ENCODE peak calls at places on chromosomes 16 and 17, in six cellular contexts. A, D, W, S, B and H are unnamed samples.

GRCh38 chr17:50271173-50271750 is 3.0 kb upstream of the TMEM92 start:
- DNase-seq in S (no peak), A (no peak), W (no peak), D (peak; percentile 26), B (no peak), H (no peak)

GRCh38 chr17:7673239-7673638 is 14.1 kb downstream of the TP53 start:
- DNase-seq in W (no peak), A (no peak), S (peak; percentile 3), B (peak; percentile 27), D (peak; percentile 89), H (no peak)

GRCh38 chr17:78673395-78673794 is 96.2 kb upstream of the DNAH17 start:
- DNase-seq in B (no peak), D (no peak), S (no peak), W (no peak), A (no peak), H (no peak)

GRCh38 chr16:15055141-15056053 is 477 bp downstream of the NTAN1 start:
- DNase-seq in S (no peak), A (peak; percentile 26), D (peak; percentile 85), B (peak; percentile 34), W (no peak), H (peak; percentile 52)

GRCh38 chr16:78660795-78661194 is 561.3 kb downstream of the WWOX start:
- DNase-seq in D (no peak), A (no peak), S (no peak), W (no peak), B (no peak), H (no peak)

GRCh38 chr16:79519448-79519847 is 81.1 kb downstream of the MAF start:
- DNase-seq in D (no peak), A (no peak), W (no peak), S (no peak), B (no peak), H (no peak)

GRCh38 chr17:2120550-2121335 is 65.8 kb downstream of the HIC1 start:
- DNase-seq in W (no peak), B (no peak), A (no peak), S (no peak), D (no peak), H (no peak)

GRCh38 chr16:8634991-8635736 is 13.7 kb downstream of the METTL22 start:
- DNase-seq in S (no peak), D (peak; percentile 68), A (peak; percentile 61), W (no peak), B (peak; percentile 66), H (no peak)

GRCh38 chr16:13957197-13958078 is 37.5 kb downstream of the ERCC4 start:
- DNase-seq in A (peak; percentile 32), B (peak; percentile 94), D (no peak), S (peak; percentile 56), W (peak; percentile 86), H (peak; percentile 91)

GRCh38 chr17:48841395-48841831 is 10.6 kb downstream of the CALCOCO2 start:
- DNase-seq in D (no peak), S (peak; percentile 83), W (no peak), B (no peak), A (no peak), H (peak; percentile 80)

GRCh38 chr16:80614908-80615696 is 74.3 kb downstream of the DYNLRB2 start:
- DNase-seq in W (peak; percentile 6), A (peak; percentile 25), D (peak; percentile 10), B (no peak), S (no peak), H (peak; percentile 34)

GRCh38 chr16:8645141-8645521 is 23.6 kb downstream of the METTL22 start:
- DNase-seq in S (no peak), W (no peak), B (no peak), D (no peak), A (no peak), H (no peak)

GRCh38 chr16:4390266-4391260 is 18.9 kb downstream of the VASN start:
- DNase-seq in A (no peak), B (no peak), W (no peak), D (no peak), S (no peak), H (no peak)

GRCh38 chr16:67919618-67920210 is 11.9 kb downstream of the CTRL start:
- DNase-seq in W (no peak), D (no peak), A (no peak), S (no peak), B (no peak), H (no peak)

GRCh38 chr17:80855968-80856862 is 135.4 kb upstream of the CHMP6 start:
- DNase-seq in S (peak; percentile 77), B (peak; percentile 31), A (peak; percentile 75), W (peak; percentile 94), D (no peak), H (peak; percentile 95)

GRCh38 chr16:2374644-2375043 is 34.1 kb upstream of the ABCA3 start:
- DNase-seq in A (no peak), S (no peak), W (no peak), B (no peak), D (no peak), H (no peak)

GRCh38 chr16:2370725-2371124 is 30.2 kb upstream of the ABCA3 start:
- DNase-seq in B (no peak), W (no peak), A (no peak), D (no peak), S (no peak), H (no peak)

GRCh38 chr16:2366660-2367309 is 26.3 kb upstream of the ABCA3 start:
- DNase-seq in S (peak; percentile 55), A (no peak), D (no peak), B (no peak), W (no peak), H (no peak)

GRCh38 chr16:2371421-2371820 is 30.9 kb upstream of the ABCA3 start:
- DNase-seq in S (no peak), W (no peak), D (no peak), B (no peak), A (no peak), H (peak; percentile 45)

GRCh38 chr16:2372684-2373083 is 32.2 kb upstream of the ABCA3 start:
- DNase-seq in S (no peak), D (no peak), W (no peak), B (no peak), A (no peak), H (no peak)
- TF ChIP-seq MAX in S (no peak), D (no peak), W (no peak), B (no peak), A (no peak), H (no peak)

GRCh38 chr17:76670708-76671122 is 27.2 kb upstream of the ST6GALNAC1 start:
- DNase-seq in S (no peak), A (no peak), D (no peak), B (no peak), W (no peak), H (no peak)

GRCh38 chr17:76670020-76670707 is 26.6 kb upstream of the ST6GALNAC1 start:
- DNase-seq in A (no peak), B (no peak), D (no peak), S (no peak), W (no peak), H (peak; percentile 25)

GRCh38 chr17:76671912-76672262 is 28.3 kb upstream of the ST6GALNAC1 start:
- DNase-seq in B (no peak), D (no peak), A (no peak), W (no peak), S (no peak), H (no peak)

GRCh38 chr17:76672270-76672851 is 28.8 kb upstream of the ST6GALNAC1 start:
- DNase-seq in B (peak; percentile 81), D (no peak), A (no peak), S (no peak), W (no peak), H (no peak)

GRCh38 chr17:76671123-76671911 is 27.8 kb upstream of the ST6GALNAC1 start:
- DNase-seq in A (peak; percentile 97), S (peak; percentile 99), B (peak; percentile 100), D (peak; percentile 99), W (peak; percentile 100), H (peak; percentile 100)
- H3K27ac ChIP-seq in A (peak overlapping the region; percentile 88), S (peak overlapping the region; percentile 71), B (peak overlapping the region; percentile 83), D (peak overlapping the region; percentile 74), W (peak overlapping the region; percentile 79), H (peak overlapping the region; percentile 51)

DNA sequence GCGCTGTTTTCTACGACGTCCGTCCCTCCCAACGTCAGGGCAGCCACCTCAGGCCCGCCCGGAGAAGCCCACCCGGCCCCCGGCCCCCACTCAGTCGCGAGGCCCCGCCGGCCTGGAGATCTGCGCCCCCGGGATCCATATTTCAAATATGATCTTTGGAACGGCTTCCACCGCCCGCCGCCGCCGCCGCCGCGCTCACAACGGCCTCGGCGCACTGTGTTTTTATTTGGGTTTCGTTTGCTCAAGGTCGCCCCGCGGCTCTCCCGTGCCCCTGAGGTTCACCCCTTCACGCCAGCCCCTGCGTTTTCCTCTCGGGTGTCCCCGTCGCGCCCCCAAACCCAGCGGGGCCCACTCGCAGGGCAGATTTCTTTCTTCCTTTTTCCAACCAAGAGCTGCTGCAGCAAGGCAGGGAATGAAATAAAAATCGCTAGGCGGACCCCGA is 4.3 kb upstream of the CBX4 start:
- DNase-seq in W (no peak), S (no peak), B (no peak), D (peak; percentile 77), A (no peak), H (no peak)
- TF ChIP-seq EZH2 in W (no peak), S (no peak), B (no peak), D (peak; percentile 91), A (no peak), H (no peak)

DNA sequence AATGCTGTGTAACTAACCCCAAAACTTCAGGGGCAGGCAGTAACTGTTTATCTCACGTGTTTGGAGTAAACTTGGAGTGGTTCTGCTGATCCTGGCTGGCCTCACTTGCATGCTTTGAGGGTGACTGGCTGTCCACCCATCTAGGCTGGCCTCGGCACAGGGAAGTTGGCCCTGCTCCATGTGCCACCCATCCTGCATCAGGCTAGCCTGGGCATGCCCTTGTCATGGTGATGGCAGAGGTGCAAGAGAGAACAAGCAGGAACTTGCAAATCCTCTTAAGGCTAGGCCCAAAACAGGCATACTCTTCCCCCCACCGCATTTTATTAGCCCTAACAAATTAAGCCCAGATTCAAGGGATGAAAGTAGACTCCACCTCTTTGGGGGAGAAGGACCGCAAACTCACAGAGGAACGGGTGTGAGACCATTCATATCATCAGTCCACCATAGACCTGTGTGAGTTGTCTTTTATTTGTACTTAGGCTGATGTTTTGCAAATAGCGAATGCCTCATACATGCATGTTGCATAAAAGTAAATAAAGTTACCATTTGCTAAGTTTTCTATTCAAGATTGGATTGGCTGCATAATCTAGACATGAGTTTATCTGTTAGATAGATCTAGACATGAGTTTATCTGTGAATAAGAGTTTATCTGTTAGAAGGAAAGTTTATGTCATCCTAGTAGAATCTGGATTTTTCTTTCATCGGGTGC is 221.0 kb downstream of the CCDC182 start:
- DNase-seq in A (no peak), S (no peak), W (peak; percentile 54), B (no peak), D (no peak), H (peak; percentile 4)
- TF ChIP-seq MAX in A (no peak), S (no peak), W (peak; percentile 93), B (no peak), D (peak; percentile 18), H (no peak)

GRCh38 chr17:45313419-45313771 is 3.4 kb downstream of the MAP3K14 start:
- DNase-seq in B (no peak), W (no peak), D (no peak), A (no peak), S (no peak), H (no peak)
- H3K27ac ChIP-seq in B (no peak overlapping the region), W (peak overlapping the region; percentile 82), D (no peak overlapping the region), A (no peak overlapping the region), S (peak overlapping the region; percentile 91), H (no peak overlapping the region)